ENCODE peak calls at places on chromosome 19, in ten cellular contexts. One of them, this sample, is unnamed.
A peak's percentile ranks its signal among the peaks of the same experiment; 100 is the strongest.

GRCh38 chr19:2242811-2243210 is 6.2 kb downstream of the SF3A2 start:
- DNase-seq in osteoblast: no peak
- DNase-seq in thoracic aorta: no peak
- DNase-seq in IMR-90: no peak
- DNase-seq in breast epithelium: no peak
- DNase-seq in OCI-LY7: no peak
- DNase-seq in fibroblast of lung: no peak
- DNase-seq in prostate gland: no peak
- DNase-seq in left ventricle myocardium inferior: no peak
- DNase-seq in heart left ventricle: no peak
- DNase-seq in this sample: no peak

GRCh38 chr19:41694196-41694595 is 6.1 kb upstream of the CEACAM7 start:
- DNase-seq in osteoblast: no peak
- DNase-seq in heart left ventricle: no peak
- DNase-seq in breast epithelium: no peak
- DNase-seq in left ventricle myocardium inferior: no peak
- DNase-seq in thoracic aorta: no peak
- DNase-seq in prostate gland: no peak
- DNase-seq in fibroblast of lung: no peak
- DNase-seq in OCI-LY7: no peak
- DNase-seq in IMR-90: no peak
- DNase-seq in this sample: no peak

GRCh38 chr19:36113895-36114762 is 546 bp downstream of the POLR2I start:
- DNase-seq in thoracic aorta: no peak
- DNase-seq in left ventricle myocardium inferior: no peak
- DNase-seq in fibroblast of lung: peak; percentile 24
- DNase-seq in IMR-90: peak; percentile 30
- DNase-seq in heart left ventricle: peak; percentile 50
- DNase-seq in breast epithelium: no peak
- DNase-seq in osteoblast: peak; percentile 85
- DNase-seq in OCI-LY7: peak; percentile 38
- DNase-seq in prostate gland: peak; percentile 13
- DNase-seq in this sample: peak; percentile 81

GRCh38 chr19:39157997-39158389 is 32.4 kb downstream of the PAK4 start:
- DNase-seq in thoracic aorta: no peak
- DNase-seq in fibroblast of lung: no peak
- DNase-seq in heart left ventricle: no peak
- DNase-seq in breast epithelium: no peak
- DNase-seq in osteoblast: no peak
- DNase-seq in OCI-LY7: no peak
- DNase-seq in IMR-90: no peak
- DNase-seq in prostate gland: no peak
- DNase-seq in left ventricle myocardium inferior: no peak
- DNase-seq in this sample: no peak

GRCh38 chr19:43311256-43311655 is 41.9 kb upstream of the PSG9 start:
- DNase-seq in thoracic aorta: no peak
- DNase-seq in left ventricle myocardium inferior: no peak
- DNase-seq in OCI-LY7: no peak
- DNase-seq in IMR-90: no peak
- DNase-seq in fibroblast of lung: no peak
- DNase-seq in breast epithelium: no peak
- DNase-seq in osteoblast: no peak
- DNase-seq in heart left ventricle: no peak
- DNase-seq in prostate gland: no peak
- DNase-seq in this sample: no peak

GRCh38 chr19:35559281-35559659 is 4.2 kb downstream of the ATP4A start:
- DNase-seq in left ventricle myocardium inferior: no peak
- DNase-seq in heart left ventricle: no peak
- DNase-seq in osteoblast: peak; percentile 58
- DNase-seq in fibroblast of lung: no peak
- DNase-seq in IMR-90: no peak
- DNase-seq in OCI-LY7: peak; percentile 69
- DNase-seq in prostate gland: no peak
- DNase-seq in breast epithelium: no peak
- DNase-seq in thoracic aorta: no peak
- DNase-seq in this sample: no peak

GRCh38 chr19:925912-926594 is at the start of gene ARID3A:
- DNase-seq in breast epithelium: peak; percentile 56
- DNase-seq in prostate gland: peak; percentile 32
- DNase-seq in heart left ventricle: peak; percentile 58
- DNase-seq in thoracic aorta: no peak
- DNase-seq in osteoblast: peak; percentile 99
- DNase-seq in OCI-LY7: peak; percentile 69
- DNase-seq in fibroblast of lung: peak; percentile 79
- DNase-seq in IMR-90: no peak
- DNase-seq in left ventricle myocardium inferior: peak; percentile 48
- DNase-seq in this sample: peak; percentile 82

GRCh38 chr19:42325896-42326771 is 699 bp downstream of the MEGF8 start:
- DNase-seq in thoracic aorta: no peak
- DNase-seq in prostate gland: no peak
- DNase-seq in osteoblast: peak; percentile 86
- DNase-seq in OCI-LY7: peak; percentile 48
- DNase-seq in heart left ventricle: peak; percentile 45
- DNase-seq in IMR-90: no peak
- DNase-seq in breast epithelium: no peak
- DNase-seq in left ventricle myocardium inferior: peak; percentile 38
- DNase-seq in fibroblast of lung: no peak
- DNase-seq in this sample: no peak

DNA sequence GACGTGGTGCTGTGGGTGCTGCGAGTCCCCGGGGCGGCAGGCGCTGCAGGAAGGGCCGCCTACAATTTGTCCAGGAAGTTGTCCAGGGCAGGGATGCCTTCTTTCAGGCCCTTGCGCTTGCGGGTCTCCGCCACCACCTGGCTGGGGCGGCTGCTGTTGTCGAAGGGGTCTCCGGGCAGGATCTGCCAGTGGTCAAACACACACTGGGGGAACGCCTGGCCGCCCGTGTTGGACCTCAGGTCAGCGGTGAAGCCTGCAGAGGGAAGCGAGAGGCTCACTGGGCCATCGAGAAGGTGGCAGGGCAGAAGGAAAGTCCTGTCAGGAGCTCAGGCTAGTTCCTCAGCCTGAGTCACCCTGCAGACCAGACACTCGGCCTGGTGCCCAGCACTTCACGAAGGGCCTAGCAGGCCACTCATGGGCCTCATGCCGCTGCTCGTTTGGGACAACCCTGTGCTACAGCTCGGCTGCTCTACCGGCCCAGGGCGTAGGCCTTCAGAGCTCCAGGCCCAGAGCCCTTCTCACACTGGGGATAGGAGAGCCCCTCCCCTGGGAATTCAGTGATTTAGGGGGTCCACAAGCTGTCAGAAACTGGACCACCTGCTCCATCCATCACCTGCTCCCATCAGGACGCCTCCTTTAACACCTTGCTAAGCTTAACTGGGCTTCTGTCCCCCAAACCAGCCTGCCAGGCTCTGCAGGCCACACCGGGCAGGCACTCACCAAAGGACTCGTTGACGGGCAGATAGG is 5.8 kb upstream of the DAPK3 start:
- DNase-seq in fibroblast of lung: peak; percentile 31
- DNase-seq in left ventricle myocardium inferior: no peak
- DNase-seq in OCI-LY7: no peak
- DNase-seq in breast epithelium: no peak
- DNase-seq in prostate gland: no peak
- DNase-seq in IMR-90: no peak
- DNase-seq in thoracic aorta: no peak
- DNase-seq in osteoblast: peak; percentile 94
- DNase-seq in heart left ventricle: peak; percentile 91
- DNase-seq in this sample: no peak
- H3K4me1 ChIP-seq in fibroblast of lung: peaks cover 3% of the 10 kb centered on the region
- H3K4me1 ChIP-seq in left ventricle myocardium inferior: peaks cover 14% of the 10 kb centered on the region
- H3K4me1 ChIP-seq in OCI-LY7: peaks cover 7% of the 10 kb centered on the region
- H3K4me1 ChIP-seq in breast epithelium: no peaks in the 10 kb centered on the region
- H3K4me1 ChIP-seq in prostate gland: no peaks in the 10 kb centered on the region
- H3K4me1 ChIP-seq in IMR-90: no peaks in the 10 kb centered on the region
- H3K4me1 ChIP-seq in thoracic aorta: no peaks in the 10 kb centered on the region
- H3K4me1 ChIP-seq in osteoblast: no peaks in the 10 kb centered on the region
- H3K4me1 ChIP-seq in heart left ventricle: peaks cover 6% of the 10 kb centered on the region
- H3K4me1 ChIP-seq in this sample: no peaks in the 10 kb centered on the region

GRCh38 chr19:13092206-13092605 is 10.5 kb downstream of the LYL1 start:
- DNase-seq in breast epithelium: no peak
- DNase-seq in heart left ventricle: no peak
- DNase-seq in OCI-LY7: no peak
- DNase-seq in IMR-90: no peak
- DNase-seq in thoracic aorta: no peak
- DNase-seq in fibroblast of lung: no peak
- DNase-seq in left ventricle myocardium inferior: no peak
- DNase-seq in osteoblast: peak; percentile 81
- DNase-seq in prostate gland: no peak
- DNase-seq in this sample: no peak

GRCh38 chr19:13092608-13093260 is 9.9 kb downstream of the LYL1 start:
- DNase-seq in thoracic aorta: no peak
- DNase-seq in breast epithelium: no peak
- DNase-seq in osteoblast: no peak
- DNase-seq in IMR-90: peak; percentile 58
- DNase-seq in heart left ventricle: no peak
- DNase-seq in fibroblast of lung: peak; percentile 89
- DNase-seq in left ventricle myocardium inferior: no peak
- DNase-seq in prostate gland: no peak
- DNase-seq in OCI-LY7: no peak
- DNase-seq in this sample: no peak

GRCh38 chr19:13094771-13095392 is 7.8 kb downstream of the LYL1 start:
- DNase-seq in heart left ventricle: peak; percentile 53
- DNase-seq in OCI-LY7: peak; percentile 46
- DNase-seq in left ventricle myocardium inferior: no peak
- DNase-seq in breast epithelium: no peak
- DNase-seq in prostate gland: no peak
- DNase-seq in thoracic aorta: no peak
- DNase-seq in fibroblast of lung: no peak
- DNase-seq in osteoblast: peak; percentile 86
- DNase-seq in IMR-90: no peak
- DNase-seq in this sample: no peak

GRCh38 chr19:13094285-13094595 is 8.4 kb downstream of the LYL1 start:
- DNase-seq in fibroblast of lung: no peak
- DNase-seq in osteoblast: peak; percentile 83
- DNase-seq in left ventricle myocardium inferior: no peak
- DNase-seq in prostate gland: no peak
- DNase-seq in OCI-LY7: no peak
- DNase-seq in thoracic aorta: no peak
- DNase-seq in IMR-90: no peak
- DNase-seq in heart left ventricle: no peak
- DNase-seq in breast epithelium: no peak
- DNase-seq in this sample: no peak

DNA sequence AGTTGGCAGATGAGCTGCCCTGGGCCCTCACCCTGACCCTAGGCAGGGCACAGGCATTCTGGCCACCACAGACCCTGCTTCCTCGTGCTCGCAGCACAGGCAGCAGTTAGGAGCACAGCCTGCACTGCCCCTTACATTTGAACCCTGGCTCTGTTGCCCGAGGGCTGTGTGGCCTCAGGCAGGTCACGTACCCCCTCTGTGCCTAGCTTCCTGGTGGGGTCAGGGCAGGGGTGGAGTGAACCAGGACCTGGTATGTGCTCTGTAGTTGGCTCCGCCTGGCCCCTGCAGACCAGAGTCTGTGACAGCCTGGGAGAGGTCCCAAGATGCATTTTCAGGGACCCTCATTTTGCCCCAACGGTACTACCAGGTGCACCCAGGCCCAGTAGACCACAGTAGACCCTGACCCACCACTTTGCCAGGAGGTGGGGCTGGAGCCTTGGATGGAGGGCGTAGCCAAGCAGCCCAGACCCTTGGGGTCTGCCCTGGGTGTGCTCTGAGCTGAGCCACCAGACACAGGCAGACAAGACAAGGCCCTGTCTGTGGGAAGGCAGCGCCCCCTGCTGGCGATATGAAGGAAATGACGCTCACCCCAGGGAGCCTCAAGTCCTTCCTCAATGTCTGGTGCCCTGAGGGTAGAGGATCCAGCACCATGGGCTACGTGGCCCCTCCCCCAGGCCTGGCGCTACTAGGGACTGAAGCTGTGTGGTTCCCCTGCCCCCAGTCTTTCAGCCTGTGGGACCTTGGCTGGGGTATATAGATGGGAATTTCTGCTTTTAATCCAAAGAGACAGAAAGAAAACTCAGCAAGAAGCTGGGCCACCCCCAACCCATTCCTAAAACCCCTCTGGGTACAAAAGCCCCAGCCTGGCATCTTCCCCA is 9.0 kb downstream of the LYL1 start:
- DNase-seq in fibroblast of lung: peak; percentile 80
- DNase-seq in breast epithelium: peak; percentile 86
- DNase-seq in OCI-LY7: peak; percentile 85
- DNase-seq in heart left ventricle: peak; percentile 89
- DNase-seq in osteoblast: peak; percentile 99
- DNase-seq in IMR-90: peak; percentile 78
- DNase-seq in prostate gland: peak; percentile 74
- DNase-seq in left ventricle myocardium inferior: peak; percentile 83
- DNase-seq in thoracic aorta: no peak
- DNase-seq in this sample: peak; percentile 78
- TF ChIP-seq CTCF in fibroblast of lung: peak; percentile 88
- TF ChIP-seq CTCF in breast epithelium: peak; percentile 95
- TF ChIP-seq CTCF in OCI-LY7: peak; percentile 92
- TF ChIP-seq CTCF in heart left ventricle: peak; percentile 96
- TF ChIP-seq CTCF in osteoblast: peak; percentile 88
- TF ChIP-seq CTCF in IMR-90: peak; percentile 93
- TF ChIP-seq CTCF in prostate gland: peak; percentile 96
- TF ChIP-seq CTCF in left ventricle myocardium inferior: peak; percentile 97
- TF ChIP-seq CTCF in thoracic aorta: peak; percentile 98
- TF ChIP-seq CTCF in this sample: peak; percentile 98

DNA sequence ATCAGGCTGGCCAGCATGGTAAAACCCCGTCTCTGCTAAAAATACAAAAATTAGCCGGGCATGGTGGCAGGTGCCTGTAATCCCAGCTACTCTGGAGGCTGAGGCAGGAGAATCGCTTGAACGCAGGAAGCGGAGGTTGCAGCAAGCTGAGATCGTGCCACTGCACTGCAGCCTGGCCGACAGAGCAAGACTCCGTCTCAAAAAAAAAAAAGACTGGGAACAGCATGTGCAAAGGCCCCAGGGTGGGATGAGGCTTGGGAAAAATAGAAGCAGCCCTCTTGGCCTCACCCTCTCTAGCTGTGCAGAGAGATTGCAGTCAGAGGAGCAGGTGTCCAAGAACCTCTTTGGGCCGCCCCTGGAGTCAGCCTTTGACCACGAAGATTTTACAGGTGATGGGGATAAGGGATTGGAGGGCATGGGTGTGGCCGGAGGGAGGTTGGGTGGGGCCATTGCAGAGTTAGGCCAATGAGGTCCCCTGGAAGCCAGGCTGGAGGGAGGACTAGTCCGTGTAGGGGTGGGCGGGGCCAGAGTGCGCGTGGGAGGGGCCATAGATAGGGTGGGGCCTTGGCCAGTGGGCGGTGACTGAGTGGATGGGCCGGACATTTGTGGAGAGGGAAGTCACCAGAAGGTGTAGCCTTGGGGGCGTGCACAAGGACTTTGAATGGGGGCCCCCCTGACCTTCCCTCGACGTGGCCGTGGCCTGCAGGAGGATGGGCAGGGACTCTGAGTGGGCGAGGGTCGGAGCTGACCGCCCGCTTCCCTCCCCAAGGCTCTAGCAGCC is 16.9 kb upstream of the B3GNT3 start:
- DNase-seq in osteoblast: peak; percentile 85
- DNase-seq in OCI-LY7: peak; percentile 79
- DNase-seq in breast epithelium: no peak
- DNase-seq in prostate gland: no peak
- DNase-seq in IMR-90: peak; percentile 10
- DNase-seq in thoracic aorta: no peak
- DNase-seq in left ventricle myocardium inferior: peak; percentile 50
- DNase-seq in fibroblast of lung: peak; percentile 25
- DNase-seq in heart left ventricle: peak; percentile 58
- DNase-seq in this sample: peak; percentile 42
- H3K4me3 ChIP-seq in osteoblast: no peak overlapping the region
- H3K4me3 ChIP-seq in OCI-LY7: no peak overlapping the region
- H3K4me3 ChIP-seq in breast epithelium: peak overlapping the region; percentile 7
- H3K4me3 ChIP-seq in prostate gland: no peak overlapping the region
- H3K4me3 ChIP-seq in IMR-90: no peak overlapping the region
- H3K4me3 ChIP-seq in thoracic aorta: peak overlapping the region; percentile 49
- H3K4me3 ChIP-seq in left ventricle myocardium inferior: peak overlapping the region; percentile 25
- H3K4me3 ChIP-seq in fibroblast of lung: no peak overlapping the region
- H3K4me3 ChIP-seq in heart left ventricle: no peak overlapping the region
- H3K4me3 ChIP-seq in this sample: no peak overlapping the region

GRCh38 chr19:12884926-12885748 is 1.9 kb downstream of the KLF1 start:
- DNase-seq in thoracic aorta: no peak
- DNase-seq in prostate gland: peak; percentile 84
- DNase-seq in fibroblast of lung: peak; percentile 43
- DNase-seq in OCI-LY7: peak; percentile 85
- DNase-seq in breast epithelium: peak; percentile 87
- DNase-seq in heart left ventricle: peak; percentile 74
- DNase-seq in IMR-90: peak; percentile 28
- DNase-seq in osteoblast: peak; percentile 95
- DNase-seq in left ventricle myocardium inferior: peak; percentile 60
- DNase-seq in this sample: peak; percentile 74

GRCh38 chr19:12884627-12884925 is 2.4 kb downstream of the KLF1 start:
- DNase-seq in left ventricle myocardium inferior: no peak
- DNase-seq in breast epithelium: no peak
- DNase-seq in heart left ventricle: no peak
- DNase-seq in OCI-LY7: no peak
- DNase-seq in prostate gland: no peak
- DNase-seq in osteoblast: peak; percentile 39
- DNase-seq in thoracic aorta: no peak
- DNase-seq in fibroblast of lung: no peak
- DNase-seq in IMR-90: no peak
- DNase-seq in this sample: no peak

GRCh38 chr19:12885749-12886706 is 973 bp downstream of the KLF1 start:
- DNase-seq in OCI-LY7: no peak
- DNase-seq in heart left ventricle: no peak
- DNase-seq in breast epithelium: no peak
- DNase-seq in fibroblast of lung: peak; percentile 2
- DNase-seq in IMR-90: no peak
- DNase-seq in osteoblast: peak; percentile 78
- DNase-seq in prostate gland: no peak
- DNase-seq in left ventricle myocardium inferior: no peak
- DNase-seq in thoracic aorta: no peak
- DNase-seq in this sample: no peak

GRCh38 chr19:12884202-12884601 is 2.8 kb downstream of the KLF1 start:
- DNase-seq in heart left ventricle: no peak
- DNase-seq in prostate gland: no peak
- DNase-seq in IMR-90: no peak
- DNase-seq in OCI-LY7: no peak
- DNase-seq in thoracic aorta: no peak
- DNase-seq in osteoblast: peak; percentile 50
- DNase-seq in left ventricle myocardium inferior: no peak
- DNase-seq in breast epithelium: no peak
- DNase-seq in fibroblast of lung: no peak
- DNase-seq in this sample: no peak

DNA sequence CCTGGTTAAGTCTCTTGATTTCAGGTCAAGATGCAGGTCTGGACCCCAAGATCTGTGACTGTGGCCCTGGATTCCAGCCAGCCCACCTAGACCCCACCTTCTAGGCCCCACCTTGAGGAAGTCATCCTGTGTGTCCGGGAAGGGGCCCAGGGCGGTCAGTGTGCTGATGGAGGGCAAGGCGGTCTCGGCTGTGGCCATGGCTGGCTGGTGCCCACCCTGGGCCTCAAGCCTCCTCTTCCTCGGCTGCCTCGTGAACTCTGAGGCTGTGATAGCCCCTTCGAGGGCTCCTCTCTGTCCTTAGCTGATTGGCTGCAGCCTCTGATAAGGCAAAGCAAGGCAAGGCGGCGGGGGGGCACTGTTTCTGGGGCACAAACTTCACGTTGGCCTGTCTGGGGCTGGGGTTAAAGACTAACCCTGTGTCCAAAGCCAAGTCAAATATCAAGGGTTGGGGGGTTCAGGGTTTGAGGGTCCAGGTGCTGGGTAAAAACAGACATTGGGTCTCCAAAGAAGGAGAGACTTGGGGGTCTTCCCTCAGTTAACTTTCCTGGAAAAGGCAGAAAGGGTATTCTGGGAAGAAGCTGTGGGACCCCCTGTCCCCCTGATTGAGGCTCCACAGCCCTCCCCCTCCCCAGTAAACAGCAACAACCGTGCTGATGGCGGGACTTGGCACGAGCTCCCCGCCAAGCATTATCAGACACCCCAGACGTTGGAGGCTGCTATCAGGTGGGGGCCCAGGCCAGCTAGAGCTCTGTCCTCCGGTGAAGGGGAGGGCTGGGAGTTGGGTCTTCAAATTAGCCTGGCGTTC is at the start of gene KLF1:
- DNase-seq in prostate gland: no peak
- DNase-seq in OCI-LY7: no peak
- DNase-seq in heart left ventricle: no peak
- DNase-seq in IMR-90: no peak
- DNase-seq in fibroblast of lung: no peak
- DNase-seq in left ventricle myocardium inferior: no peak
- DNase-seq in breast epithelium: no peak
- DNase-seq in thoracic aorta: no peak
- DNase-seq in osteoblast: peak; percentile 27
- DNase-seq in this sample: no peak
- H3K4me1 ChIP-seq in prostate gland: peaks cover 3% of the 10 kb centered on the region
- H3K4me1 ChIP-seq in OCI-LY7: peaks cover 24% of the 10 kb centered on the region
- H3K4me1 ChIP-seq in heart left ventricle: peaks cover 50% of the 10 kb centered on the region
- H3K4me1 ChIP-seq in IMR-90: peaks cover 8% of the 10 kb centered on the region
- H3K4me1 ChIP-seq in fibroblast of lung: peaks cover 6% of the 10 kb centered on the region
- H3K4me1 ChIP-seq in left ventricle myocardium inferior: peaks cover 27% of the 10 kb centered on the region
- H3K4me1 ChIP-seq in breast epithelium: no peaks in the 10 kb centered on the region
- H3K4me1 ChIP-seq in thoracic aorta: peaks cover 28% of the 10 kb centered on the region
- H3K4me1 ChIP-seq in osteoblast: peaks cover 13% of the 10 kb centered on the region
- H3K4me1 ChIP-seq in this sample: no peaks in the 10 kb centered on the region

This sample was measured in tibial artery.